ENCODE peak calls at places on chromosomes 7 and 10, in eight cellular contexts. One of them, this sample, is unnamed.

GRCh38 chr7:17105701-17106100 is 192.8 kb upstream of the AHR start:
- DNase-seq in ovary: no peak
- DNase-seq in body of pancreas: no peak
- DNase-seq in K562: no peak
- DNase-seq in uterus: no peak
- DNase-seq in IMR-90: peak
- DNase-seq in prostate gland: no peak
- DNase-seq in A549: no peak
- DNase-seq in this sample: no peak

GRCh38 chr7:91191771-91192170 is 72.5 kb upstream of the FZD1 start:
- DNase-seq in K562: no peak
- DNase-seq in body of pancreas: no peak
- DNase-seq in uterus: no peak
- DNase-seq in A549: no peak
- DNase-seq in prostate gland: no peak
- DNase-seq in ovary: no peak
- DNase-seq in IMR-90: no peak
- DNase-seq in this sample: no peak

GRCh38 chr10:67618116-67618515 is 77.9 kb downstream of the CTNNA3 start:
- DNase-seq in body of pancreas: no peak
- DNase-seq in ovary: no peak
- DNase-seq in K562: no peak
- DNase-seq in IMR-90: peak
- DNase-seq in A549: no peak
- DNase-seq in prostate gland: no peak
- DNase-seq in uterus: no peak
- DNase-seq in this sample: no peak

GRCh38 chr10:19888061-19888660 is 71.9 kb downstream of the PLXDC2 start:
- DNase-seq in ovary: no peak
- DNase-seq in body of pancreas: no peak
- DNase-seq in IMR-90: no peak
- DNase-seq in A549: no peak
- DNase-seq in uterus: no peak
- DNase-seq in prostate gland: no peak
- DNase-seq in K562: no peak
- DNase-seq in this sample: no peak

GRCh38 chr10:73232887-73233286 is 14.2 kb downstream of the DNAJC9 start:
- DNase-seq in IMR-90: no peak
- DNase-seq in prostate gland: no peak
- DNase-seq in A549: no peak
- DNase-seq in K562: peak
- DNase-seq in ovary: no peak
- DNase-seq in uterus: no peak
- DNase-seq in body of pancreas: no peak
- DNase-seq in this sample: no peak

GRCh38 chr7:39650676-39651075 is 27.3 kb downstream of the RALA start:
- DNase-seq in prostate gland: no peak
- DNase-seq in uterus: peak
- DNase-seq in IMR-90: peak
- DNase-seq in body of pancreas: peak
- DNase-seq in A549: no peak
- DNase-seq in ovary: no peak
- DNase-seq in K562: no peak
- DNase-seq in this sample: no peak

GRCh38 chr10:71737356-71738172 is 18.0 kb upstream of the C10orf105 start:
- DNase-seq in A549: no peak
- DNase-seq in ovary: no peak
- DNase-seq in body of pancreas: no peak
- DNase-seq in K562: no peak
- DNase-seq in prostate gland: no peak
- DNase-seq in IMR-90: no peak
- DNase-seq in uterus: no peak
- DNase-seq in this sample: no peak

GRCh38 chr7:119761776-119762175 is 511.2 kb upstream of the KCND2 start:
- DNase-seq in A549: no peak
- DNase-seq in uterus: no peak
- DNase-seq in K562: no peak
- DNase-seq in body of pancreas: no peak
- DNase-seq in ovary: no peak
- DNase-seq in IMR-90: no peak
- DNase-seq in prostate gland: no peak
- DNase-seq in this sample: no peak

GRCh38 chr7:28551311-28551710 is 139.0 kb downstream of the CREB5 start:
- DNase-seq in K562: no peak
- DNase-seq in IMR-90: peak
- DNase-seq in A549: no peak
- DNase-seq in ovary: no peak
- DNase-seq in uterus: no peak
- DNase-seq in body of pancreas: no peak
- DNase-seq in prostate gland: no peak
- DNase-seq in this sample: no peak

GRCh38 chr7:121286742-121287699 is 41.8 kb upstream of the WNT16 start:
- DNase-seq in A549: no peak
- DNase-seq in ovary: no peak
- DNase-seq in K562: no peak
- DNase-seq in prostate gland: no peak
- DNase-seq in uterus: no peak
- DNase-seq in IMR-90: peak
- DNase-seq in body of pancreas: no peak
- DNase-seq in this sample: no peak

GRCh38 chr7:25031007-25031406 is 51.0 kb upstream of the OSBPL3 start:
- DNase-seq in prostate gland: no peak
- DNase-seq in body of pancreas: no peak
- DNase-seq in ovary: no peak
- DNase-seq in A549: no peak
- DNase-seq in uterus: no peak
- DNase-seq in K562: no peak
- DNase-seq in IMR-90: no peak
- DNase-seq in this sample: no peak

GRCh38 chr7:99438573-99439480 is at the start of the genes CPSF4 and PTCD1:
- DNase-seq in prostate gland: peak
- DNase-seq in ovary: peak
- DNase-seq in body of pancreas: peak
- DNase-seq in IMR-90: peak
- DNase-seq in uterus: peak
- DNase-seq in K562: peak
- DNase-seq in A549: peak
- DNase-seq in this sample: peak
- TF ChIP-seq POLR2A in prostate gland: peak
- TF ChIP-seq POLR2A in ovary: peak
- TF ChIP-seq POLR2A in body of pancreas: peak
- TF ChIP-seq POLR2A in IMR-90: peak
- TF ChIP-seq POLR2A in uterus: no peak
- TF ChIP-seq POLR2A in K562: peak
- TF ChIP-seq POLR2A in A549: peak
- TF ChIP-seq POLR2A in this sample: no peak

GRCh38 chr10:49700997-49701396 is 21.5 kb downstream of the C10orf53 start:
- DNase-seq in uterus: no peak
- DNase-seq in ovary: no peak
- DNase-seq in prostate gland: no peak
- DNase-seq in A549: no peak
- DNase-seq in K562: no peak
- DNase-seq in IMR-90: no peak
- DNase-seq in body of pancreas: no peak
- DNase-seq in this sample: no peak

GRCh38 chr10:49694466-49694865 is 15.0 kb downstream of the C10orf53 start:
- DNase-seq in K562: no peak
- DNase-seq in prostate gland: no peak
- DNase-seq in ovary: no peak
- DNase-seq in body of pancreas: no peak
- DNase-seq in A549: no peak
- DNase-seq in uterus: no peak
- DNase-seq in IMR-90: no peak
- DNase-seq in this sample: no peak

GRCh38 chr10:49700211-49700610 is 20.8 kb downstream of the C10orf53 start:
- DNase-seq in prostate gland: no peak
- DNase-seq in body of pancreas: no peak
- DNase-seq in A549: no peak
- DNase-seq in uterus: no peak
- DNase-seq in IMR-90: no peak
- DNase-seq in ovary: no peak
- DNase-seq in K562: no peak
- DNase-seq in this sample: no peak

GRCh38 chr10:49696311-49696710 is 16.9 kb downstream of the C10orf53 start:
- DNase-seq in IMR-90: no peak
- DNase-seq in body of pancreas: no peak
- DNase-seq in prostate gland: no peak
- DNase-seq in uterus: no peak
- DNase-seq in ovary: no peak
- DNase-seq in K562: no peak
- DNase-seq in A549: no peak
- DNase-seq in this sample: no peak

GRCh38 chr10:49698679-49699078 is 19.2 kb downstream of the C10orf53 start:
- DNase-seq in ovary: no peak
- DNase-seq in body of pancreas: no peak
- DNase-seq in K562: no peak
- DNase-seq in uterus: no peak
- DNase-seq in IMR-90: no peak
- DNase-seq in prostate gland: no peak
- DNase-seq in A549: no peak
- DNase-seq in this sample: no peak
- TF ChIP-seq POLR2A in ovary: no peak
- TF ChIP-seq POLR2A in body of pancreas: no peak
- TF ChIP-seq POLR2A in K562: no peak
- TF ChIP-seq POLR2A in uterus: no peak
- TF ChIP-seq POLR2A in IMR-90: no peak
- TF ChIP-seq POLR2A in prostate gland: no peak
- TF ChIP-seq POLR2A in A549: no peak
- TF ChIP-seq POLR2A in this sample: no peak

DNA sequence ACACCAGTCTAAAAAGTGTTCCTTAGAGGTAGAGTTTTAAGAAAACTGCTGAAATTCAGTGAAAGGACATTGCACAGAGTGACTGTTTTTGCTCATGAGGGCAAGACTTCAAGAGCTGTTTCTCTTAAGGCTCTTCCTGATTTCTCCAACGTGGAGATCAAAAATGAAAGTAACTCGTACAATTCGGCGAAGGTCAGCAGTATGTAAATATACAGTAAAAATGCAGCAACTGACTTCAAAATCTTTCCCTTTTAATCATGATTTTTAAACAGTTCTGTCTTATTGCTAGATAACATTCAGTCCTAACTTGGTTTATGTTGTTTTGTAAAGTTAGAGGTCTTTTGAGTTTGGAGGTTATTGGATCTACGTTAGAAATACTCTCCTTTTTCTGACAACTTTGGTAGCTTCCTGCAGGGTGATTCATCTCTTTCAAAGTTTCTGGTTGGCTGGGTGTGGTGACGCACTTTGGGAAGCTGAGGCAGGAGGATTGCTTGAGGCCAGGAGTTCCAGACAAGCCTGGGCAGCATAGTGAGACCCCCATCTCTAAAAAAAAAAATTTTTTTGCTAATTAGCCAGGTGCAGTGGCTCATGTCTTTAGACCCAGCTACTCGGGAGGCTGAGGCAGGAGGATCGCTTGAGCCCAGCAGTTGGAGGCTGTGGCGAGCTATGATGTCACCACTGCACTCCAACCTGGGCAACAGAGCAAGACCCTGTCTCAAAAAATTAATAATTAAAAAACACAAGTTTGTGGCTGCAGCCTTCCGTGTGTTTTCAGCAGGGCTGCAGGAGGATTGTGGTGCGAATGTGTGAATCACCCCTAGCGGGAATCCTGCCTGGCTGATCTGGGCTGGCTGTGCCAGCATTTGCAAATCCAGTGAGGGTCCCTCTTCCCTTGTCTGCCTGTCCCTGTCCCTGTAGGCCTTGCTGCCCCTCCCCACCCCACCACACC is 29.2 kb upstream of the AP5Z1 start:
- DNase-seq in IMR-90: peak
- DNase-seq in ovary: no peak
- DNase-seq in prostate gland: peak
- DNase-seq in uterus: peak
- DNase-seq in A549: peak
- DNase-seq in body of pancreas: peak
- DNase-seq in K562: no peak
- DNase-seq in this sample: no peak
- TF ChIP-seq POLR2A in IMR-90: no peak
- TF ChIP-seq POLR2A in ovary: no peak
- TF ChIP-seq POLR2A in prostate gland: peak
- TF ChIP-seq POLR2A in uterus: no peak
- TF ChIP-seq POLR2A in A549: no peak
- TF ChIP-seq POLR2A in body of pancreas: no peak
- TF ChIP-seq POLR2A in K562: no peak
- TF ChIP-seq POLR2A in this sample: no peak

DNA sequence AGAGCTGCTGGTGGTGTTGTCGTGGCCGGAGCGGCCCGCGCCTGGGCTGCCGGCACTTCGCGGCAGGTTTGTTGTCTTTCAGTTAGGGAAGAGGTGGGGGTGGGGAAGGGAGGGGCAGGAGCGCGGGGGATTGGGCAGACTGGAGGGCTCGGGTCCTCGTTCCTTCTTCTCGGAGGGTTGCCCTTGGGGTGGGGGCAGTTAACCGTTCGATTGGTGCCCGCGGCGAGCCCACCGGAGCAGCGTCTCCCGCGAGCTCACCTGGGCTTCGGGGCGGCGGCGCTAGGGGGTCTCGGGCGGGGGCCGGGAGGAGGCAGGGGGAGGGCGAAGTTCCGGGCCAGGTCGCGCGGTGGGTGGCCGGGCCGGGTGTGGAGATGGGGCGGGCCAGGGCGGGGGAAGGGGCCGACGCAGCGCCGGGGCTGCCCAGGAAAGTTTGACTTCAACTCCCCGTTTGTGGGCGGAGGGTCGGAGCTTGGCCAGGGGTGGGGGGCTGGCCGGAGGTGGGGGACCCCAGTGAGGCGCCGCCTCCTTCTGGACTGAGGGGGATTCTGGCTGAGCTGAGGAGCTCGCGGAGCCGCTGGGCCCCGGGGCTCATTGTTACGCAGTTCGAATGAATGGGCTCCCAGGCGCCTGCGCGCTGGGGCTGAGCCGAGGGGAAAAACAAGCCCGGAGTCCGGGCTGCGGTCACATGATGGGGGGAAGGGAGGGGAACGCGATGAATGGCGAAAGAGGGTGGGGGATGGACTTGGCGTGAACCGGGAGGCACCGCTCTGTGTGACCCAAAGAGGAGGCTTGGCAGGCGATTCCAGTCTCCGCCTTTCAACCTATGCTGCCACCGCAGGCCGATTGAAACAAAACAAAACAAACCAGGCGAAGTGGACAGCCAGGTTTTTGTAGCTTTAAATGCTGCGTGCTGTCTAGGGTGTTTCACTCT is 582 bp downstream of the HBP1 start:
- DNase-seq in body of pancreas: peak
- DNase-seq in A549: peak
- DNase-seq in prostate gland: peak
- DNase-seq in IMR-90: peak
- DNase-seq in ovary: peak
- DNase-seq in uterus: peak
- DNase-seq in K562: peak
- DNase-seq in this sample: peak
- TF ChIP-seq POLR2A in body of pancreas: peak
- TF ChIP-seq POLR2A in A549: no peak
- TF ChIP-seq POLR2A in prostate gland: peak
- TF ChIP-seq POLR2A in IMR-90: peak
- TF ChIP-seq POLR2A in ovary: peak
- TF ChIP-seq POLR2A in uterus: peak
- TF ChIP-seq POLR2A in K562: peak
- TF ChIP-seq POLR2A in this sample: peak

GRCh38 chr10:76352300-76352699 is 920.9 kb downstream of the LRMDA start:
- DNase-seq in body of pancreas: no peak
- DNase-seq in prostate gland: no peak
- DNase-seq in K562: no peak
- DNase-seq in ovary: no peak
- DNase-seq in IMR-90: peak
- DNase-seq in A549: no peak
- DNase-seq in uterus: no peak
- DNase-seq in this sample: no peak
- TF ChIP-seq POLR2A in body of pancreas: no peak
- TF ChIP-seq POLR2A in prostate gland: no peak
- TF ChIP-seq POLR2A in K562: no peak
- TF ChIP-seq POLR2A in ovary: no peak
- TF ChIP-seq POLR2A in IMR-90: no peak
- TF ChIP-seq POLR2A in A549: no peak
- TF ChIP-seq POLR2A in uterus: no peak
- TF ChIP-seq POLR2A in this sample: no peak